ENCODE peak calls at places on chromosomes 3 and 15, in nine cellular contexts. R, H, C, Q, L, G, V, X and I are unnamed samples.

GRCh38 chr3:46913644-46914043 is 36.1 kb downstream of the PTH1R start:
- DNase-seq in R (no peak), H (peak), C (no peak), Q (no peak), L (peak), G (peak), V (no peak), X (no peak), I (no peak)

GRCh38 chr15:101684384-101684783 is 32.2 kb upstream of the TM2D3 start:
- DNase-seq in R (no peak), H (no peak), C (peak), Q (no peak), L (peak), G (peak), V (no peak), X (no peak), I (peak)

GRCh38 chr3:115040673-115041286 is 106.3 kb downstream of the ZBTB20 start:
- DNase-seq in R (no peak), H (peak), C (peak), Q (no peak), L (peak), G (peak), V (peak), X (peak), I (no peak)

GRCh38 chr15:74950078-74951000 is 6.2 kb downstream of the RPP25 start:
- DNase-seq in R (peak), H (peak), C (peak), Q (peak), L (peak), G (peak), V (peak), X (peak), I (peak)

GRCh38 chr15:68447976-68448755 is 16.2 kb upstream of the ITGA11 start:
- DNase-seq in R (no peak), H (no peak), C (no peak), Q (peak), L (no peak), G (no peak), V (no peak), X (no peak), I (no peak)

GRCh38 chr15:32898991-32899613 is 181.3 kb downstream of the GREM1 start:
- DNase-seq in R (no peak), H (peak), C (no peak), Q (no peak), L (no peak), G (no peak), V (peak), X (no peak), I (peak)

GRCh38 chr3:79724206-79724605 is 43.6 kb downstream of the ROBO1 start:
- DNase-seq in R (no peak), H (no peak), C (no peak), Q (no peak), L (no peak), G (no peak), V (peak), X (no peak), I (no peak)

GRCh38 chr15:65621638-65622037 is at the start of gene SLC24A1:
- DNase-seq in R (no peak), H (no peak), C (no peak), Q (no peak), L (no peak), G (no peak), V (no peak), X (no peak), I (no peak)

GRCh38 chr3:181009225-181009624 is 19.7 kb upstream of the DNAJC19 start:
- DNase-seq in R (no peak), H (no peak), C (no peak), Q (no peak), L (no peak), G (no peak), V (no peak), X (no peak), I (no peak)